ENCODE peak calls at places on chromosome 5, in ten cellular contexts. One of them, this sample, is unnamed.

GRCh38 chr5:14450055-14450524 is 131.5 kb upstream of the OTULINL start:
- DNase-seq in upper lobe of right lung: no peak
- DNase-seq in brain microvascular endothelial cell: peak; percentile 97
- DNase-seq in Peyer's patch: no peak
- DNase-seq in PC-9: no peak
- DNase-seq in fibroblast of lung: peak; percentile 98
- DNase-seq in BE2C: no peak
- DNase-seq in endothelial cell of umbilical vein: peak; percentile 88
- DNase-seq in psoas muscle: peak; percentile 78
- DNase-seq in IMR-90: peak; percentile 92
- DNase-seq in this sample: no peak

GRCh38 chr5:57231607-57232006 is 57.7 kb downstream of the GPBP1 start:
- DNase-seq in BE2C: no peak
- DNase-seq in PC-9: no peak
- DNase-seq in fibroblast of lung: peak; percentile 28
- DNase-seq in upper lobe of right lung: no peak
- DNase-seq in psoas muscle: no peak
- DNase-seq in brain microvascular endothelial cell: peak; percentile 8
- DNase-seq in Peyer's patch: no peak
- DNase-seq in endothelial cell of umbilical vein: peak; percentile 37
- DNase-seq in IMR-90: peak; percentile 60
- DNase-seq in this sample: no peak

GRCh38 chr5:652773-653350 is 40.3 kb downstream of the TPPP start:
- DNase-seq in upper lobe of right lung: peak; percentile 53
- DNase-seq in brain microvascular endothelial cell: no peak
- DNase-seq in IMR-90: no peak
- DNase-seq in PC-9: no peak
- DNase-seq in endothelial cell of umbilical vein: no peak
- DNase-seq in Peyer's patch: no peak
- DNase-seq in BE2C: no peak
- DNase-seq in fibroblast of lung: no peak
- DNase-seq in psoas muscle: peak; percentile 22
- DNase-seq in this sample: no peak

GRCh38 chr5:68343421-68343826 is 127.9 kb downstream of the PIK3R1 start:
- DNase-seq in psoas muscle: peak; percentile 57
- DNase-seq in PC-9: peak; percentile 79
- DNase-seq in brain microvascular endothelial cell: peak; percentile 91
- DNase-seq in IMR-90: peak; percentile 81
- DNase-seq in fibroblast of lung: peak; percentile 92
- DNase-seq in endothelial cell of umbilical vein: peak; percentile 61
- DNase-seq in upper lobe of right lung: no peak
- DNase-seq in Peyer's patch: no peak
- DNase-seq in BE2C: no peak
- DNase-seq in this sample: peak; percentile 34

GRCh38 chr5:114449836-114450515 is 88.1 kb downstream of the KCNN2 start:
- DNase-seq in fibroblast of lung: peak; percentile 31
- DNase-seq in brain microvascular endothelial cell: peak; percentile 63
- DNase-seq in BE2C: peak; percentile 76
- DNase-seq in IMR-90: peak; percentile 72
- DNase-seq in PC-9: peak; percentile 38
- DNase-seq in Peyer's patch: peak; percentile 66
- DNase-seq in psoas muscle: peak; percentile 79
- DNase-seq in endothelial cell of umbilical vein: peak; percentile 63
- DNase-seq in upper lobe of right lung: peak; percentile 73
- DNase-seq in this sample: peak; percentile 80

GRCh38 chr5:174843263-174844250 is 119.2 kb downstream of the MSX2 start:
- DNase-seq in psoas muscle: no peak
- DNase-seq in upper lobe of right lung: no peak
- DNase-seq in endothelial cell of umbilical vein: no peak
- DNase-seq in BE2C: no peak
- DNase-seq in IMR-90: no peak
- DNase-seq in Peyer's patch: no peak
- DNase-seq in fibroblast of lung: no peak
- DNase-seq in PC-9: no peak
- DNase-seq in brain microvascular endothelial cell: no peak
- DNase-seq in this sample: no peak

GRCh38 chr5:73215891-73216610 is 43.1 kb downstream of the TMEM174 start:
- DNase-seq in brain microvascular endothelial cell: peak; percentile 60
- DNase-seq in psoas muscle: peak; percentile 88
- DNase-seq in endothelial cell of umbilical vein: peak; percentile 82
- DNase-seq in PC-9: peak; percentile 58
- DNase-seq in BE2C: peak; percentile 85
- DNase-seq in IMR-90: peak; percentile 73
- DNase-seq in Peyer's patch: peak; percentile 92
- DNase-seq in fibroblast of lung: peak; percentile 77
- DNase-seq in upper lobe of right lung: peak; percentile 89
- DNase-seq in this sample: peak; percentile 40

GRCh38 chr5:131634666-131634995 is 398 bp downstream of the RAPGEF6 start:
- DNase-seq in Peyer's patch: no peak
- DNase-seq in fibroblast of lung: peak; percentile 45
- DNase-seq in IMR-90: peak; percentile 46
- DNase-seq in endothelial cell of umbilical vein: no peak
- DNase-seq in psoas muscle: no peak
- DNase-seq in BE2C: peak; percentile 81
- DNase-seq in PC-9: peak; percentile 54
- DNase-seq in brain microvascular endothelial cell: peak; percentile 42
- DNase-seq in upper lobe of right lung: no peak
- DNase-seq in this sample: no peak

GRCh38 chr5:442335-443238 is at the start of gene EXOC3:
- DNase-seq in fibroblast of lung: peak; percentile 63
- DNase-seq in PC-9: peak; percentile 71
- DNase-seq in Peyer's patch: peak; percentile 87
- DNase-seq in BE2C: peak; percentile 88
- DNase-seq in IMR-90: peak; percentile 56
- DNase-seq in brain microvascular endothelial cell: peak; percentile 31
- DNase-seq in psoas muscle: peak; percentile 88
- DNase-seq in upper lobe of right lung: peak; percentile 91
- DNase-seq in endothelial cell of umbilical vein: peak; percentile 50
- DNase-seq in this sample: peak; percentile 85

GRCh38 chr5:82312373-82312856 is 34.3 kb upstream of the RPS23 start:
- DNase-seq in brain microvascular endothelial cell: peak; percentile 79
- DNase-seq in upper lobe of right lung: no peak
- DNase-seq in fibroblast of lung: peak; percentile 74
- DNase-seq in IMR-90: peak; percentile 83
- DNase-seq in PC-9: peak; percentile 42
- DNase-seq in BE2C: peak; percentile 72
- DNase-seq in psoas muscle: peak; percentile 62
- DNase-seq in Peyer's patch: peak; percentile 58
- DNase-seq in endothelial cell of umbilical vein: peak; percentile 63
- DNase-seq in this sample: no peak

GRCh38 chr5:110105692-110106091 is 416.0 kb downstream of the MAN2A1 start:
- DNase-seq in Peyer's patch: no peak
- DNase-seq in PC-9: no peak
- DNase-seq in endothelial cell of umbilical vein: no peak
- DNase-seq in fibroblast of lung: peak; percentile 41
- DNase-seq in psoas muscle: no peak
- DNase-seq in BE2C: no peak
- DNase-seq in brain microvascular endothelial cell: no peak
- DNase-seq in upper lobe of right lung: no peak
- DNase-seq in IMR-90: no peak
- DNase-seq in this sample: no peak

GRCh38 chr5:81486711-81487110 is 92.8 kb upstream of the ACOT12 start:
- DNase-seq in PC-9: no peak
- DNase-seq in psoas muscle: no peak
- DNase-seq in IMR-90: no peak
- DNase-seq in BE2C: peak; percentile 75
- DNase-seq in fibroblast of lung: no peak
- DNase-seq in upper lobe of right lung: no peak
- DNase-seq in endothelial cell of umbilical vein: no peak
- DNase-seq in Peyer's patch: no peak
- DNase-seq in brain microvascular endothelial cell: peak; percentile 11
- DNase-seq in this sample: no peak

GRCh38 chr5:154755361-154756202 is at the start of gene LARP1:
- DNase-seq in PC-9: no peak
- DNase-seq in endothelial cell of umbilical vein: peak; percentile 57
- DNase-seq in IMR-90: peak; percentile 19
- DNase-seq in BE2C: peak; percentile 68
- DNase-seq in psoas muscle: peak; percentile 77
- DNase-seq in fibroblast of lung: no peak
- DNase-seq in brain microvascular endothelial cell: no peak
- DNase-seq in upper lobe of right lung: peak; percentile 85
- DNase-seq in Peyer's patch: peak; percentile 70
- DNase-seq in this sample: peak; percentile 61

DNA sequence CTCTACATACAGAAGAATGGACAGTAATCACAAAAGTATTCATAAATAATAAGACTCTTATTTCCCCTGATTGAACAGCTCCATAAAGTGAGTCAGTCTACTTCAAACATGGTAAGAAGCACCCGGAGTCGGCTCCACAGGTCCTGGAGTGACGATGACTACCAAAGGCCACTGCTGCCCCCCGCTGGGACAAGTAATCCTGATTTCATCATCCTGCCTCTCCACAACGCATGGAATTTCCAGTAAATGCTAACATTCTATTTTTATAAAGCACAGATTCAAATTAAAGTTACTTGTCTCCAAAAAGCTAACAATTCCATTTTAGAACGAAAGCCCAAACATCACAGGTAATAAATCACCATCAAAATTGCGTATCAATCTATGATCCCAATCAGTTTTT is 16.2 kb downstream of the ATPSCKMT start:
- DNase-seq in psoas muscle: no peak
- DNase-seq in endothelial cell of umbilical vein: peak; percentile 31
- DNase-seq in Peyer's patch: no peak
- DNase-seq in brain microvascular endothelial cell: peak; percentile 98
- DNase-seq in IMR-90: peak; percentile 97
- DNase-seq in upper lobe of right lung: peak; percentile 69
- DNase-seq in fibroblast of lung: peak; percentile 92
- DNase-seq in PC-9: peak; percentile 76
- DNase-seq in BE2C: peak; percentile 73
- DNase-seq in this sample: no peak
- TF ChIP-seq CTCF in psoas muscle: peak; percentile 34
- TF ChIP-seq CTCF in endothelial cell of umbilical vein: peak; percentile 19
- TF ChIP-seq CTCF in Peyer's patch: peak; percentile 23
- TF ChIP-seq CTCF in brain microvascular endothelial cell: peak; percentile 48
- TF ChIP-seq CTCF in IMR-90: peak; percentile 73
- TF ChIP-seq CTCF in upper lobe of right lung: peak; percentile 27
- TF ChIP-seq CTCF in fibroblast of lung: peak; percentile 40
- TF ChIP-seq CTCF in PC-9: peak; percentile 36
- TF ChIP-seq CTCF in BE2C: peak; percentile 67
- TF ChIP-seq CTCF in this sample: no peak

GRCh38 chr5:30100148-30100547 is 1093.3 kb upstream of the CDH6 start:
- DNase-seq in endothelial cell of umbilical vein: no peak
- DNase-seq in psoas muscle: no peak
- DNase-seq in BE2C: no peak
- DNase-seq in brain microvascular endothelial cell: no peak
- DNase-seq in upper lobe of right lung: no peak
- DNase-seq in Peyer's patch: no peak
- DNase-seq in PC-9: no peak
- DNase-seq in IMR-90: no peak
- DNase-seq in fibroblast of lung: peak; percentile 17
- DNase-seq in this sample: no peak

GRCh38 chr5:30102185-30102584 is 1091.3 kb upstream of the CDH6 start:
- DNase-seq in Peyer's patch: no peak
- DNase-seq in BE2C: no peak
- DNase-seq in brain microvascular endothelial cell: no peak
- DNase-seq in PC-9: no peak
- DNase-seq in upper lobe of right lung: no peak
- DNase-seq in fibroblast of lung: no peak
- DNase-seq in IMR-90: no peak
- DNase-seq in endothelial cell of umbilical vein: no peak
- DNase-seq in psoas muscle: no peak
- DNase-seq in this sample: no peak

GRCh38 chr5:30105186-30105585 is 1088.3 kb upstream of the CDH6 start:
- DNase-seq in endothelial cell of umbilical vein: no peak
- DNase-seq in psoas muscle: no peak
- DNase-seq in IMR-90: no peak
- DNase-seq in BE2C: no peak
- DNase-seq in fibroblast of lung: no peak
- DNase-seq in brain microvascular endothelial cell: no peak
- DNase-seq in Peyer's patch: no peak
- DNase-seq in PC-9: no peak
- DNase-seq in upper lobe of right lung: no peak
- DNase-seq in this sample: no peak

GRCh38 chr5:30100929-30101328 is 1092.6 kb upstream of the CDH6 start:
- DNase-seq in IMR-90: no peak
- DNase-seq in brain microvascular endothelial cell: peak; percentile 2
- DNase-seq in PC-9: no peak
- DNase-seq in psoas muscle: no peak
- DNase-seq in endothelial cell of umbilical vein: no peak
- DNase-seq in Peyer's patch: no peak
- DNase-seq in fibroblast of lung: no peak
- DNase-seq in upper lobe of right lung: no peak
- DNase-seq in BE2C: no peak
- DNase-seq in this sample: no peak

GRCh38 chr5:30103056-30104020 is 1090.1 kb upstream of the CDH6 start:
- DNase-seq in Peyer's patch: no peak
- DNase-seq in fibroblast of lung: peak; percentile 67
- DNase-seq in psoas muscle: no peak
- DNase-seq in upper lobe of right lung: no peak
- DNase-seq in endothelial cell of umbilical vein: no peak
- DNase-seq in PC-9: no peak
- DNase-seq in BE2C: no peak
- DNase-seq in brain microvascular endothelial cell: peak; percentile 39
- DNase-seq in IMR-90: no peak
- DNase-seq in this sample: no peak
- H3K4me3 ChIP-seq in Peyer's patch: no peak overlapping the region
- H3K4me3 ChIP-seq in fibroblast of lung: no peak overlapping the region
- H3K4me3 ChIP-seq in psoas muscle: no peak overlapping the region
- H3K4me3 ChIP-seq in upper lobe of right lung: no peak overlapping the region
- H3K4me3 ChIP-seq in endothelial cell of umbilical vein: no peak overlapping the region
- H3K4me3 ChIP-seq in PC-9: no peak overlapping the region
- H3K4me3 ChIP-seq in BE2C: no peak overlapping the region
- H3K4me3 ChIP-seq in brain microvascular endothelial cell: peak overlapping the region; percentile 9
- H3K4me3 ChIP-seq in IMR-90: no peak overlapping the region
- H3K4me3 ChIP-seq in this sample: no peak overlapping the region

DNA sequence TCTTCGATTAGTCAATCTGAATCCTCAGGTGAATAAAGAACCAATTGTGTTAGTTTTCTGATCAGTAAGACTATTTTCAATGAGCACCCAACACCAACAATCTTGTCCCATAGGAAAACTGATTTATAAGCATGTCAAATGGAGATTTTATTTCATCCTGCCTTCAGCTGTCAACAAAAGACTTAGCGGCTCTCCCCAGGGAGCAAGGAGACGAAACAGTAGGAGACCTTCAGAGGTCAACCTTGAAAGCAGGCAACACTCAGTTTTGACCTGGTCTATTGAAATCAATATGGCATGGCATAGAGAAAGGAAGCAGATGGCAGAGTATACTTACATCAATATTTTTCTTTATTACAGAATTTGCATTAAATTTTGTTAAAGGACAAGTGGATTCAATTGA is 34.1 kb downstream of the ZNF622 start:
- DNase-seq in endothelial cell of umbilical vein: no peak
- DNase-seq in psoas muscle: no peak
- DNase-seq in brain microvascular endothelial cell: no peak
- DNase-seq in Peyer's patch: no peak
- DNase-seq in upper lobe of right lung: no peak
- DNase-seq in fibroblast of lung: no peak
- DNase-seq in BE2C: no peak
- DNase-seq in IMR-90: no peak
- DNase-seq in PC-9: no peak
- DNase-seq in this sample: no peak
- H3K27me3 ChIP-seq in endothelial cell of umbilical vein: peaks cover 13% of the 10 kb centered on the region
- H3K27me3 ChIP-seq in psoas muscle: peaks cover 1% of the 10 kb centered on the region
- H3K27me3 ChIP-seq in brain microvascular endothelial cell: no peaks in the 10 kb centered on the region
- H3K27me3 ChIP-seq in Peyer's patch: no peaks in the 10 kb centered on the region
- H3K27me3 ChIP-seq in upper lobe of right lung: no peaks in the 10 kb centered on the region
- H3K27me3 ChIP-seq in fibroblast of lung: no peaks in the 10 kb centered on the region
- H3K27me3 ChIP-seq in BE2C: no peaks in the 10 kb centered on the region
- H3K27me3 ChIP-seq in IMR-90: peaks cover 11% of the 10 kb centered on the region
- H3K27me3 ChIP-seq in PC-9: peaks cover 93% of the 10 kb centered on the region
- H3K27me3 ChIP-seq in this sample: no peaks in the 10 kb centered on the region

GRCh38 chr5:132915681-132916080 is 42.2 kb downstream of the LEAP2 start:
- DNase-seq in upper lobe of right lung: no peak
- DNase-seq in psoas muscle: no peak
- DNase-seq in brain microvascular endothelial cell: peak; percentile 25
- DNase-seq in IMR-90: peak; percentile 23
- DNase-seq in Peyer's patch: no peak
- DNase-seq in BE2C: no peak
- DNase-seq in endothelial cell of umbilical vein: peak; percentile 15
- DNase-seq in fibroblast of lung: no peak
- DNase-seq in PC-9: no peak
- DNase-seq in this sample: peak; percentile 18

GRCh38 chr5:132916086-132916485 is 42.6 kb downstream of the LEAP2 start:
- DNase-seq in psoas muscle: no peak
- DNase-seq in brain microvascular endothelial cell: no peak
- DNase-seq in BE2C: no peak
- DNase-seq in IMR-90: no peak
- DNase-seq in endothelial cell of umbilical vein: no peak
- DNase-seq in Peyer's patch: no peak
- DNase-seq in fibroblast of lung: no peak
- DNase-seq in PC-9: no peak
- DNase-seq in upper lobe of right lung: no peak
- DNase-seq in this sample: no peak
- TF ChIP-seq CTCF in psoas muscle: no peak
- TF ChIP-seq CTCF in brain microvascular endothelial cell: no peak
- TF ChIP-seq CTCF in BE2C: no peak
- TF ChIP-seq CTCF in IMR-90: no peak
- TF ChIP-seq CTCF in endothelial cell of umbilical vein: no peak
- TF ChIP-seq CTCF in Peyer's patch: no peak
- TF ChIP-seq CTCF in fibroblast of lung: no peak
- TF ChIP-seq CTCF in PC-9: no peak
- TF ChIP-seq CTCF in upper lobe of right lung: no peak
- TF ChIP-seq CTCF in this sample: no peak

This sample was measured in GM06990.